ENCODE peak calls at places on chromosomes 7 and 10, in four cellular contexts. T is cardiac muscle cell, X is ovary, A is A172. W is an unnamed sample.

GRCh38 chr10:137606-138005 is 2.4 kb downstream of the ZMYND11 start:
- DNase-seq in T (no peak), X (no peak), A (peak), W (no peak)

GRCh38 chr7:25391295-25391861 is 163.1 kb upstream of the NPVF start:
- DNase-seq in T (peak), X (no peak), A (peak), W (no peak)

GRCh38 chr7:153185936-153186335 is 426.4 kb downstream of the ACTR3B start:
- DNase-seq in T (no peak), X (no peak), A (no peak), W (no peak)

GRCh38 chr10:124292911-124293640 is 125.6 kb downstream of the OAT start:
- DNase-seq in T (no peak), X (no peak), A (no peak), W (no peak)

GRCh38 chr10:31820794-31821369 is 107.7 kb downstream of the ARHGAP12 start:
- DNase-seq in T (no peak), X (no peak), A (no peak), W (no peak)

GRCh38 chr10:36766921-36767320 is 358.5 kb upstream of the ANKRD30A start:
- DNase-seq in T (no peak), X (no peak), A (no peak), W (no peak)

GRCh38 chr7:75639893-75640600 is 98.7 kb downstream of the HIP1 start:
- DNase-seq in T (peak), X (no peak), A (no peak), W (no peak)

GRCh38 chr10:130409346-130409745 is 273.2 kb downstream of the GLRX3 start:
- DNase-seq in T (no peak), X (no peak), A (no peak), W (no peak)

GRCh38 chr7:27145167-27145883 is 1.8 kb upstream of the HOXA5 start:
- DNase-seq in T (no peak), X (no peak), A (no peak), W (no peak)

GRCh38 chr10:132165416-132165980 is 21.2 kb upstream of the DPYSL4 start:
- DNase-seq in T (no peak), X (no peak), A (no peak), W (no peak)

GRCh38 chr7:150447966-150448788 is 2.3 kb upstream of the GIMAP8 start:
- DNase-seq in T (no peak), X (no peak), A (no peak), W (no peak)

GRCh38 chr7:44976746-44977196 is 2.0 kb downstream of the MYO1G start:
- DNase-seq in T (no peak), X (no peak), A (no peak), W (no peak)

GRCh38 chr7:34991938-34992840 is 45.1 kb downstream of the DPY19L1 start:
- DNase-seq in T (no peak), X (no peak), A (peak), W (peak)

GRCh38 chr10:14396441-14397048 is 65.8 kb upstream of the FRMD4A start:
- DNase-seq in T (no peak), X (no peak), A (peak), W (no peak)

GRCh38 chr10:125370578-125370977 is 210.2 kb upstream of the CTBP2 start:
- DNase-seq in T (peak), X (no peak), A (no peak), W (no peak)

GRCh38 chr10:86291616-86292340 is 74.8 kb downstream of the GRID1 start:
- DNase-seq in T (peak), X (no peak), A (no peak), W (no peak)

GRCh38 chr7:144087230-144087629 is 1.2 kb downstream of the OR2A12 start:
- DNase-seq in T (no peak), X (no peak), A (no peak), W (no peak)

GRCh38 chr7:727806-728460 is 852 bp upstream of the PRKAR1B start:
- DNase-seq in T (no peak), X (peak), A (no peak), W (no peak)

GRCh38 chr7:68707146-68707545 is 891.1 kb upstream of the AUTS2 start:
- DNase-seq in T (no peak), X (no peak), A (no peak), W (no peak)

GRCh38 chr10:93030409-93030808 is 30.2 kb upstream of the CYP26C1 start:
- DNase-seq in T (no peak), X (no peak), A (peak), W (peak)

GRCh38 chr7:38452615-38453014 is 178.6 kb downstream of the AMPH start:
- DNase-seq in T (no peak), X (no peak), A (no peak), W (no peak)

GRCh38 chr10:71073451-71074175 is 138.8 kb upstream of the UNC5B start:
- DNase-seq in T (no peak), X (no peak), A (no peak), W (no peak)

GRCh38 chr10:104267721-104268690 is 978 bp upstream of the GSTO2 start:
- DNase-seq in T (no peak), X (no peak), A (peak), W (no peak)

GRCh38 chr7:30549933-30550493 is 44.7 kb upstream of the GARS1 start:
- DNase-seq in T (no peak), X (no peak), A (peak), W (no peak)

GRCh38 chr10:121722665-121723064 is 124.4 kb upstream of the FGFR2 start:
- DNase-seq in T (no peak), X (no peak), A (peak), W (no peak)

GRCh38 chr7:101165075-101165957 is at the start of gene VGF:
- DNase-seq in T (peak), X (peak), A (peak), W (peak)

GRCh38 chr7:5337047-5337446 is 54.3 kb downstream of the SLC29A4 start:
- DNase-seq in T (no peak), X (no peak), A (no peak), W (no peak)